ENCODE peak calls at places on chromosomes 12 and 14, in nine cellular contexts. Q is hypothalamus, U is renal cortical epithelial cell, X is coronary artery, M is heart right ventricle, C is T-cell, Z is NCI-H82, P is activated T-helper 1 cell treated with Interleukin-2 at 50 U/mL for 16 hours, I is H1. A is an unnamed sample.

GRCh38 chr14:99432491-99432890 is 48.2 kb downstream of the SETD3 start:
- DNase-seq in Q (no peak), U (no peak), X (no peak), M (no peak), C (no peak), Z (no peak), P (no peak), I (no peak), A (no peak)

GRCh38 chr12:10190558-10191388 is 11.9 kb downstream of the TMEM52B start:
- DNase-seq in Q (peak), U (peak), X (no peak), M (peak), C (peak), Z (peak), P (peak), I (peak), A (no peak)

GRCh38 chr12:13472690-13473089 is 276.2 kb downstream of the EMP1 start:
- DNase-seq in Q (no peak), U (peak), X (no peak), M (no peak), C (no peak), Z (no peak), P (no peak), I (no peak), A (no peak)

GRCh38 chr12:120249875-120250795 is 15.4 kb downstream of the PXN start:
- DNase-seq in Q (peak), U (no peak), X (no peak), M (peak), C (no peak), Z (no peak), P (no peak), I (no peak), A (no peak)

GRCh38 chr12:131806654-131807053 is 21.5 kb upstream of the MMP17 start:
- DNase-seq in Q (no peak), U (no peak), X (no peak), M (no peak), C (no peak), Z (no peak), P (no peak), I (no peak), A (no peak)

GRCh38 chr12:77087427-77087826 is 22.1 kb upstream of the E2F7 start:
- DNase-seq in Q (no peak), U (peak), X (no peak), M (no peak), C (no peak), Z (no peak), P (no peak), I (no peak), A (no peak)

GRCh38 chr12:101719566-101719965 is 19.7 kb downstream of the SYCP3 start:
- DNase-seq in Q (no peak), U (no peak), X (no peak), M (no peak), C (no peak), Z (no peak), P (no peak), I (no peak), A (no peak)

GRCh38 chr12:132610051-132610759 is at the start of gene LRCOL1:
- DNase-seq in Q (peak), U (peak), X (peak), M (peak), C (no peak), Z (no peak), P (no peak), I (no peak), A (no peak)

GRCh38 chr12:54131641-54132280 is 57.0 kb downstream of the SMUG1 start:
- DNase-seq in Q (no peak), U (no peak), X (no peak), M (no peak), C (no peak), Z (no peak), P (no peak), I (no peak), A (no peak)

GRCh38 chr14:55302367-55302766 is 31.1 kb downstream of the FBXO34 start:
- DNase-seq in Q (no peak), U (no peak), X (no peak), M (no peak), C (no peak), Z (peak), P (no peak), I (no peak), A (no peak)

GRCh38 chr14:100059433-100059781 is 5.8 kb upstream of the EVL start:
- DNase-seq in Q (no peak), U (no peak), X (no peak), M (no peak), C (no peak), Z (no peak), P (no peak), I (no peak), A (no peak)

GRCh38 chr12:95820096-95820703 is 29.6 kb upstream of the NTN4 start:
- DNase-seq in Q (peak), U (peak), X (no peak), M (no peak), C (no peak), Z (peak), P (no peak), I (no peak), A (no peak)

GRCh38 chr12:109830718-109831117 is 2.5 kb downstream of the TRPV4 start:
- DNase-seq in Q (no peak), U (no peak), X (no peak), M (no peak), C (no peak), Z (no peak), P (no peak), I (no peak), A (no peak)

GRCh38 chr14:50726372-50727107 is 58.4 kb upstream of the SAV1 start:
- DNase-seq in Q (no peak), U (no peak), X (no peak), M (no peak), C (no peak), Z (no peak), P (no peak), I (no peak), A (no peak)

GRCh38 chr12:122437656-122438121 is 15.2 kb upstream of the CLIP1 start:
- DNase-seq in Q (peak), U (peak), X (peak), M (peak), C (no peak), Z (no peak), P (no peak), I (no peak), A (no peak)

GRCh38 chr12:12387521-12387920 is 30.6 kb downstream of the BORCS5 start:
- DNase-seq in Q (no peak), U (peak), X (no peak), M (no peak), C (no peak), Z (no peak), P (no peak), I (no peak), A (no peak)

GRCh38 chr12:52435659-52435999 is 1.5 kb upstream of the KRT75 start:
- DNase-seq in Q (no peak), U (no peak), X (no peak), M (no peak), C (no peak), Z (no peak), P (no peak), I (no peak), A (no peak)

GRCh38 chr12:131948166-131948712 is 1.5 kb upstream of the EP400 start:
- DNase-seq in Q (no peak), U (no peak), X (no peak), M (no peak), C (no peak), Z (no peak), P (no peak), I (no peak), A (no peak)

GRCh38 chr12:56932867-56933266 is 1.3 kb downstream of the SDR9C7 start:
- DNase-seq in Q (no peak), U (no peak), X (peak), M (peak), C (no peak), Z (no peak), P (no peak), I (peak), A (no peak)

GRCh38 chr14:66383271-66383670 is 102.9 kb upstream of the CCDC196 start:
- DNase-seq in Q (no peak), U (no peak), X (no peak), M (no peak), C (no peak), Z (no peak), P (no peak), I (no peak), A (no peak)

GRCh38 chr14:92993302-92993701 is 70.4 kb downstream of the CHGA start:
- DNase-seq in Q (no peak), U (no peak), X (no peak), M (peak), C (no peak), Z (no peak), P (no peak), I (no peak), A (no peak)

A was measured in KG1.